ENCODE peak calls at places on chromosomes 1 and 21, in nine cellular contexts. One of them, this sample, is unnamed.

GRCh38 chr1:38246955-38247952 is 200.7 kb upstream of the POU3F1 start:
- DNase-seq in fibroblast of mammary gland: peak
- DNase-seq in Peyer's patch: no peak
- DNase-seq in astrocyte of the spinal cord: peak
- DNase-seq in brain microvascular endothelial cell: peak
- DNase-seq in neural progenitor cell: peak
- DNase-seq in heart left ventricle: no peak
- DNase-seq in fibroblast of villous mesenchyme: peak
- DNase-seq in SJSA1: peak
- DNase-seq in this sample: peak

GRCh38 chr1:162391790-162392563 is 10.4 kb downstream of the C1orf226 start:
- DNase-seq in fibroblast of mammary gland: peak
- DNase-seq in Peyer's patch: no peak
- DNase-seq in astrocyte of the spinal cord: peak
- DNase-seq in brain microvascular endothelial cell: peak
- DNase-seq in neural progenitor cell: peak
- DNase-seq in heart left ventricle: no peak
- DNase-seq in fibroblast of villous mesenchyme: peak
- DNase-seq in SJSA1: no peak
- DNase-seq in this sample: no peak

GRCh38 chr1:202858789-202859414 is 30.0 kb downstream of the RABIF start:
- DNase-seq in fibroblast of mammary gland: peak
- DNase-seq in Peyer's patch: no peak
- DNase-seq in astrocyte of the spinal cord: no peak
- DNase-seq in brain microvascular endothelial cell: no peak
- DNase-seq in neural progenitor cell: no peak
- DNase-seq in heart left ventricle: peak
- DNase-seq in fibroblast of villous mesenchyme: no peak
- DNase-seq in SJSA1: no peak
- DNase-seq in this sample: no peak

GRCh38 chr1:218546314-218546713 is 201.2 kb downstream of the TGFB2 start:
- DNase-seq in fibroblast of mammary gland: peak
- DNase-seq in Peyer's patch: no peak
- DNase-seq in astrocyte of the spinal cord: peak
- DNase-seq in brain microvascular endothelial cell: peak
- DNase-seq in neural progenitor cell: no peak
- DNase-seq in heart left ventricle: no peak
- DNase-seq in fibroblast of villous mesenchyme: no peak
- DNase-seq in SJSA1: no peak
- DNase-seq in this sample: no peak

GRCh38 chr1:189662190-189662589 is 815.5 kb downstream of the BRINP3 start:
- DNase-seq in fibroblast of mammary gland: no peak
- DNase-seq in Peyer's patch: no peak
- DNase-seq in astrocyte of the spinal cord: no peak
- DNase-seq in brain microvascular endothelial cell: no peak
- DNase-seq in neural progenitor cell: no peak
- DNase-seq in heart left ventricle: no peak
- DNase-seq in fibroblast of villous mesenchyme: no peak
- DNase-seq in SJSA1: no peak
- DNase-seq in this sample: no peak

GRCh38 chr1:173503391-173503790 is 26.3 kb downstream of the PRDX6 start:
- DNase-seq in fibroblast of mammary gland: peak
- DNase-seq in Peyer's patch: no peak
- DNase-seq in astrocyte of the spinal cord: no peak
- DNase-seq in brain microvascular endothelial cell: no peak
- DNase-seq in neural progenitor cell: no peak
- DNase-seq in heart left ventricle: no peak
- DNase-seq in fibroblast of villous mesenchyme: peak
- DNase-seq in SJSA1: no peak
- DNase-seq in this sample: no peak

GRCh38 chr1:36088265-36088576 is 471 bp upstream of the ADPRS start:
- DNase-seq in fibroblast of mammary gland: no peak
- DNase-seq in Peyer's patch: no peak
- DNase-seq in astrocyte of the spinal cord: no peak
- DNase-seq in brain microvascular endothelial cell: no peak
- DNase-seq in neural progenitor cell: no peak
- DNase-seq in heart left ventricle: no peak
- DNase-seq in fibroblast of villous mesenchyme: no peak
- DNase-seq in SJSA1: no peak
- DNase-seq in this sample: no peak

GRCh38 chr1:17970757-17971156 is 136.8 kb upstream of the IGSF21 start:
- DNase-seq in fibroblast of mammary gland: no peak
- DNase-seq in Peyer's patch: peak
- DNase-seq in astrocyte of the spinal cord: no peak
- DNase-seq in brain microvascular endothelial cell: no peak
- DNase-seq in neural progenitor cell: no peak
- DNase-seq in heart left ventricle: no peak
- DNase-seq in fibroblast of villous mesenchyme: no peak
- DNase-seq in SJSA1: no peak
- DNase-seq in this sample: no peak

GRCh38 chr1:41919764-41920397 is 1.2 kb upstream of the HIVEP3 start:
- DNase-seq in fibroblast of mammary gland: no peak
- DNase-seq in Peyer's patch: peak
- DNase-seq in astrocyte of the spinal cord: no peak
- DNase-seq in brain microvascular endothelial cell: no peak
- DNase-seq in neural progenitor cell: peak
- DNase-seq in heart left ventricle: peak
- DNase-seq in fibroblast of villous mesenchyme: peak
- DNase-seq in SJSA1: peak
- DNase-seq in this sample: no peak

GRCh38 chr1:204398197-204399125 is 13.2 kb downstream of the PPP1R15B start:
- DNase-seq in fibroblast of mammary gland: peak
- DNase-seq in Peyer's patch: peak
- DNase-seq in astrocyte of the spinal cord: peak
- DNase-seq in brain microvascular endothelial cell: peak
- DNase-seq in neural progenitor cell: peak
- DNase-seq in heart left ventricle: peak
- DNase-seq in fibroblast of villous mesenchyme: peak
- DNase-seq in SJSA1: peak
- DNase-seq in this sample: no peak

GRCh38 chr1:172978595-172978994 is 72.1 kb downstream of the TNFSF18 start:
- DNase-seq in fibroblast of mammary gland: no peak
- DNase-seq in Peyer's patch: no peak
- DNase-seq in astrocyte of the spinal cord: no peak
- DNase-seq in brain microvascular endothelial cell: no peak
- DNase-seq in neural progenitor cell: no peak
- DNase-seq in heart left ventricle: no peak
- DNase-seq in fibroblast of villous mesenchyme: no peak
- DNase-seq in SJSA1: no peak
- DNase-seq in this sample: no peak

GRCh38 chr1:45767035-45767434 is 16.6 kb upstream of the IPP start:
- DNase-seq in fibroblast of mammary gland: peak
- DNase-seq in Peyer's patch: no peak
- DNase-seq in astrocyte of the spinal cord: peak
- DNase-seq in brain microvascular endothelial cell: peak
- DNase-seq in neural progenitor cell: no peak
- DNase-seq in heart left ventricle: no peak
- DNase-seq in fibroblast of villous mesenchyme: peak
- DNase-seq in SJSA1: no peak
- DNase-seq in this sample: peak

GRCh38 chr1:240244968-240245628 is 153.4 kb downstream of the FMN2 start:
- DNase-seq in fibroblast of mammary gland: peak
- DNase-seq in Peyer's patch: no peak
- DNase-seq in astrocyte of the spinal cord: peak
- DNase-seq in brain microvascular endothelial cell: peak
- DNase-seq in neural progenitor cell: no peak
- DNase-seq in heart left ventricle: no peak
- DNase-seq in fibroblast of villous mesenchyme: peak
- DNase-seq in SJSA1: peak
- DNase-seq in this sample: peak

GRCh38 chr21:37592496-37592895 is 225.9 kb downstream of the DYRK1A start:
- DNase-seq in fibroblast of mammary gland: no peak
- DNase-seq in Peyer's patch: no peak
- DNase-seq in astrocyte of the spinal cord: no peak
- DNase-seq in brain microvascular endothelial cell: no peak
- DNase-seq in neural progenitor cell: peak
- DNase-seq in heart left ventricle: no peak
- DNase-seq in fibroblast of villous mesenchyme: no peak
- DNase-seq in SJSA1: no peak
- DNase-seq in this sample: no peak

GRCh38 chr1:83641828-83642443 is 357.0 kb downstream of the TTLL7 start:
- DNase-seq in fibroblast of mammary gland: peak
- DNase-seq in Peyer's patch: no peak
- DNase-seq in astrocyte of the spinal cord: no peak
- DNase-seq in brain microvascular endothelial cell: no peak
- DNase-seq in neural progenitor cell: no peak
- DNase-seq in heart left ventricle: peak
- DNase-seq in fibroblast of villous mesenchyme: no peak
- DNase-seq in SJSA1: peak
- DNase-seq in this sample: no peak
- H3K4me3 ChIP-seq in fibroblast of mammary gland: no peak
- H3K4me3 ChIP-seq in Peyer's patch: no peak
- H3K4me3 ChIP-seq in astrocyte of the spinal cord: no peak
- H3K4me3 ChIP-seq in brain microvascular endothelial cell: no peak
- H3K4me3 ChIP-seq in neural progenitor cell: no peak
- H3K4me3 ChIP-seq in heart left ventricle: no peak
- H3K4me3 ChIP-seq in fibroblast of villous mesenchyme: no peak
- H3K4me3 ChIP-seq in SJSA1: no peak
- H3K4me3 ChIP-seq in this sample: no peak

DNA sequence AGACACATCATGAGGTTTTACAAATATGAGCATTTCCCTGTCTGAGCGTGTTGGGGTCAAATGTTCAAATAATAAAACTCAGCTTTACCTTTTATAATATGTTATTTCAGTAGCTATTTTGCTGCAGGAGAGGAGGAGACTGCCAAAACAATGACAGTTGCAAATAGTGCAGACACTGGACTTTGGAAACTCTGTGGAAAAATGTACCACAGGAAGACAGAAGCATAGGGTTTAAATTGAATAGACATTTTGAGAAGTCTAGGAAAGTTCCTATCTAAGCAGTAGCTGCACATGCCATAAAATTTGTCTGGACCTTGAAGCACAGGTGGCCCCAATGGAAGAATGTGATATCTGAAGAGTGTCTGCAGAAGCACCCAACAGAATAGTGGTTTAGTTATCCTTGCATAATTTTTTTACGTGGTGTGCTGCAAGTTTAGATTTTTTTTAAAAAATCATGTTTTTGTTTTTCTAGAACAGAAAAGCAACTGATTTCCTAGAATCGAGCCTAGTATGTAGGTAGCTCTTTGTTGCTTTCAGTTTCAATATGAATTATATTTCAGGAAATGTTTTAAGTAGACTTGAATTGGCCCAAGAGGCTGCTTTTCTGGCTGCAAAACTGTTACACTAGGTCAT is 14.0 kb upstream of the GBP5 start:
- DNase-seq in fibroblast of mammary gland: no peak
- DNase-seq in Peyer's patch: no peak
- DNase-seq in astrocyte of the spinal cord: no peak
- DNase-seq in brain microvascular endothelial cell: no peak
- DNase-seq in neural progenitor cell: no peak
- DNase-seq in heart left ventricle: no peak
- DNase-seq in fibroblast of villous mesenchyme: no peak
- DNase-seq in SJSA1: no peak
- DNase-seq in this sample: no peak
- H3K4me3 ChIP-seq in fibroblast of mammary gland: no peak
- H3K4me3 ChIP-seq in Peyer's patch: no peak
- H3K4me3 ChIP-seq in astrocyte of the spinal cord: no peak
- H3K4me3 ChIP-seq in brain microvascular endothelial cell: no peak
- H3K4me3 ChIP-seq in neural progenitor cell: no peak
- H3K4me3 ChIP-seq in heart left ventricle: peak
- H3K4me3 ChIP-seq in fibroblast of villous mesenchyme: no peak
- H3K4me3 ChIP-seq in SJSA1: no peak
- H3K4me3 ChIP-seq in this sample: no peak

DNA sequence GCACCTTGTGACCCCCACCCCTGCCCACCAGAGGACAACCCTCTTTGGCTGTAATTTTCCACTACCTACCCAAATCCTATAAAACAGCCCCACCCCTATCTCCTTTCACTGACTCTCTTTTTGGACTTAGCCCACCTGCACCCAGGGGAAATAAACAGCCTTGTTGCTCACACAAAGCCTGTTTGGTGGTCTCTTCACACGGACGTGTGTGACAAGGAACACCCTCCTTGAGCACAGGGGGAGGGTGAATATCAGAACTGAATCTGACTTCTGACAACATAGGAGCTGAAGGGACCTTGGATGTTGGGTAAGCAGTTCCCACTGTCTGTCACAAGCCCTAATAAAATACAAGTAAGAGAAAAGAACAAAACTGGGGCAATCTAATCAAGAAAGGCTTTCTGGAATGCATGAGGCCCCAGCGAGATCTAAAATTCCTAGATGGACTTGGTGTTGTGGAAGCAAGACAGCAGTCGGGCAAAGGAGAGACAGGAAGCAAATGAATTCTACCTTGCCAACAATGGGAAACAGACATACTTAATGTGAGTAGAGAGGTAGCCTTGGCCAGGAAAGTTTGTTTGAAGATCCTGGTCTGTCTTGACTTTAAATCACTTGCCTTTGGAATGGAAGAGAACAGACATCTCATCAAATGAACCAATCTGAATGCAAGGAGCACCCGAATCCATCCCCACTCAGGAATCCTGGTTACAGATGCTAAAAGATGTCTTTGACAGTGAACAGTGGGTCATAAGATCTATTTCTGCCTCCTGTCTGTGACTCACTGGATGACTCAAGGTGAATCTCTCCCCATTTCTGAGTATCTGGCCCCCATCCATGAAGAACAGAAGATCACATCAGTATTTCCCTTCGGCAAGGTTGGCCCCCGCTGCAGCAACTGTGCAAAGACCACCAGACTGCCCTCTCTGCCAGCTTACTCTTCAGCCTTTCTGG is 53.3 kb downstream of the OLFML3 start:
- DNase-seq in fibroblast of mammary gland: peak
- DNase-seq in Peyer's patch: no peak
- DNase-seq in astrocyte of the spinal cord: peak
- DNase-seq in brain microvascular endothelial cell: peak
- DNase-seq in neural progenitor cell: no peak
- DNase-seq in heart left ventricle: no peak
- DNase-seq in fibroblast of villous mesenchyme: peak
- DNase-seq in SJSA1: no peak
- DNase-seq in this sample: peak
- H3K4me3 ChIP-seq in fibroblast of mammary gland: no peak
- H3K4me3 ChIP-seq in Peyer's patch: no peak
- H3K4me3 ChIP-seq in astrocyte of the spinal cord: no peak
- H3K4me3 ChIP-seq in brain microvascular endothelial cell: no peak
- H3K4me3 ChIP-seq in neural progenitor cell: no peak
- H3K4me3 ChIP-seq in heart left ventricle: no peak
- H3K4me3 ChIP-seq in fibroblast of villous mesenchyme: no peak
- H3K4me3 ChIP-seq in SJSA1: no peak
- H3K4me3 ChIP-seq in this sample: no peak

DNA sequence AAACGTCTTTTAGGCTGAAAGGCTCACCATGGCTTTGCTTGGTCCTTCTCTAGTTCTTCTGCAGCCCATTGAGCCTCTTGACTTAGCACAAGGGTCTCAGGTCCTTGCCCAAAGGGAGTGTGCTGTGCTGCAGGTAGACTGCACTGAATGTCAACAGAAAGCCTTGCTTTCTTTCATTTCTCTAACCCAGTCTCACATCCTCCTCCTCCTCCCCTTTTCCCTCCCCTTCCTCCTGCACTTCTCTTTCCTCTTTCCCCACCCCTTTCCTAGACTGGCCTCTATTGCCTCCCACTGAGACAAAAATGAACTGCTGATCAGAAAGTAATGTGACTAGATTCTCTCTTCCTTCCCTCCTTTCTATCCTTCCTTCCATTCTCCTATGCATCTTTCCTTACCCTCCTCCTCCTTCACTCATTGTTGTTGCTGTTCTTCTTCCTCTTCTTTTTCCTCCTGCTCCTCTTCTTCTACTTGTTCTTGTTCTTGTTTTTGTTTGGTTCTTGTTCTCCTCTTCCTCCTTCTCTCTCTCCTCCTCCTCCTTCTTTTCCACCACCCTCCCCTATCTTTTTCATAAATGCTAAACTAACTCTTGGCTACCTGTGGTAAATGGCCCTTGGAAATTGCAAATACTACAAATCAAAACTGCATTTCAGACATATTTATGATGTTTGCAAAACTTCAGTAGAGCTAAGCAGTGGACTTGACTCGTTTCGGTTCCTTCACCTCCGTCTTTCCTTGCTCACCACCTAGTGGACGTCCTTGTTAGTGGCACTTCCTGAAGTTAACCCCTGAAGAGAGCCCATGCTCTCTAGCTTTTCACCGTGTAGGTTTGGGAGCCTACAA is at the start of gene SELL:
- DNase-seq in fibroblast of mammary gland: peak
- DNase-seq in Peyer's patch: peak
- DNase-seq in astrocyte of the spinal cord: peak
- DNase-seq in brain microvascular endothelial cell: peak
- DNase-seq in neural progenitor cell: peak
- DNase-seq in heart left ventricle: peak
- DNase-seq in fibroblast of villous mesenchyme: peak
- DNase-seq in SJSA1: peak
- DNase-seq in this sample: peak
- H3K4me3 ChIP-seq in fibroblast of mammary gland: peak
- H3K4me3 ChIP-seq in Peyer's patch: peak
- H3K4me3 ChIP-seq in astrocyte of the spinal cord: no peak
- H3K4me3 ChIP-seq in brain microvascular endothelial cell: peak
- H3K4me3 ChIP-seq in neural progenitor cell: no peak
- H3K4me3 ChIP-seq in heart left ventricle: peak
- H3K4me3 ChIP-seq in fibroblast of villous mesenchyme: peak
- H3K4me3 ChIP-seq in SJSA1: peak
- H3K4me3 ChIP-seq in this sample: peak

This sample was measured in skeletal muscle cell.